ENCODE peak calls at places on chromosomes 6 and 20, in eight cellular contexts. One of them, this sample, is unnamed.

GRCh38 chr20:50285376-50286173 is 94.9 kb downstream of the CEBPB start:
- DNase-seq in epithelial cell of esophagus: no peak
- DNase-seq in colonic mucosa: no peak
- DNase-seq in tibial artery: peak; percentile 66
- DNase-seq in fibroblast of lung: peak; percentile 65
- DNase-seq in nephron progenitor cell: no peak
- DNase-seq in astrocyte: peak; percentile 55
- DNase-seq in heart right ventricle: no peak
- DNase-seq in this sample: peak; percentile 72

GRCh38 chr6:37131104-37131959 is 38.6 kb upstream of the PIM1 start:
- DNase-seq in epithelial cell of esophagus: peak; percentile 63
- DNase-seq in colonic mucosa: peak; percentile 65
- DNase-seq in tibial artery: peak; percentile 75
- DNase-seq in fibroblast of lung: peak; percentile 79
- DNase-seq in nephron progenitor cell: peak; percentile 28
- DNase-seq in astrocyte: peak; percentile 75
- DNase-seq in heart right ventricle: peak; percentile 51
- DNase-seq in this sample: peak; percentile 87

GRCh38 chr6:37218061-37218460 is 39.5 kb upstream of the TBC1D22B start:
- DNase-seq in epithelial cell of esophagus: no peak
- DNase-seq in colonic mucosa: no peak
- DNase-seq in tibial artery: no peak
- DNase-seq in fibroblast of lung: no peak
- DNase-seq in nephron progenitor cell: no peak
- DNase-seq in astrocyte: no peak
- DNase-seq in heart right ventricle: no peak
- DNase-seq in this sample: peak; percentile 32

GRCh38 chr20:60040471-60041162 is 82.4 kb downstream of the CDH26 start:
- DNase-seq in epithelial cell of esophagus: no peak
- DNase-seq in colonic mucosa: no peak
- DNase-seq in tibial artery: no peak
- DNase-seq in fibroblast of lung: no peak
- DNase-seq in nephron progenitor cell: no peak
- DNase-seq in astrocyte: no peak
- DNase-seq in heart right ventricle: no peak
- DNase-seq in this sample: no peak

GRCh38 chr20:62066983-62067433 is 1.3 kb upstream of the TAF4 start:
- DNase-seq in epithelial cell of esophagus: no peak
- DNase-seq in colonic mucosa: peak; percentile 79
- DNase-seq in tibial artery: no peak
- DNase-seq in fibroblast of lung: no peak
- DNase-seq in nephron progenitor cell: no peak
- DNase-seq in astrocyte: no peak
- DNase-seq in heart right ventricle: no peak
- DNase-seq in this sample: peak; percentile 63

GRCh38 chr20:1775117-1775516 is 117.5 kb upstream of the SIRPG start:
- DNase-seq in epithelial cell of esophagus: peak; percentile 62
- DNase-seq in colonic mucosa: no peak
- DNase-seq in tibial artery: no peak
- DNase-seq in fibroblast of lung: peak; percentile 58
- DNase-seq in nephron progenitor cell: no peak
- DNase-seq in astrocyte: peak; percentile 45
- DNase-seq in heart right ventricle: no peak
- DNase-seq in this sample: no peak

GRCh38 chr6:160782228-160782627 is 80.2 kb downstream of the PLG start:
- DNase-seq in epithelial cell of esophagus: no peak
- DNase-seq in colonic mucosa: no peak
- DNase-seq in tibial artery: no peak
- DNase-seq in fibroblast of lung: no peak
- DNase-seq in nephron progenitor cell: no peak
- DNase-seq in astrocyte: no peak
- DNase-seq in heart right ventricle: no peak
- DNase-seq in this sample: no peak

GRCh38 chr6:82616386-82617028 is 252.9 kb downstream of the TPBG start:
- DNase-seq in epithelial cell of esophagus: peak; percentile 7
- DNase-seq in colonic mucosa: no peak
- DNase-seq in tibial artery: no peak
- DNase-seq in fibroblast of lung: no peak
- DNase-seq in nephron progenitor cell: no peak
- DNase-seq in astrocyte: no peak
- DNase-seq in heart right ventricle: no peak
- DNase-seq in this sample: no peak

GRCh38 chr6:160431791-160432404 is 83.7 kb downstream of the SLC22A3 start:
- DNase-seq in epithelial cell of esophagus: no peak
- DNase-seq in colonic mucosa: no peak
- DNase-seq in tibial artery: no peak
- DNase-seq in fibroblast of lung: peak; percentile 42
- DNase-seq in nephron progenitor cell: no peak
- DNase-seq in astrocyte: peak; percentile 30
- DNase-seq in heart right ventricle: no peak
- DNase-seq in this sample: no peak

GRCh38 chr6:168968228-168968627 is 285.4 kb downstream of the THBS2 start:
- DNase-seq in epithelial cell of esophagus: peak; percentile 1
- DNase-seq in colonic mucosa: peak; percentile 23
- DNase-seq in tibial artery: peak; percentile 38
- DNase-seq in fibroblast of lung: peak; percentile 91
- DNase-seq in nephron progenitor cell: no peak
- DNase-seq in astrocyte: peak; percentile 92
- DNase-seq in heart right ventricle: no peak
- DNase-seq in this sample: peak; percentile 67

GRCh38 chr6:26571592-26572296 is 25.0 kb upstream of the ABT1 start:
- DNase-seq in epithelial cell of esophagus: peak; percentile 89
- DNase-seq in colonic mucosa: peak; percentile 72
- DNase-seq in tibial artery: peak; percentile 52
- DNase-seq in fibroblast of lung: peak; percentile 90
- DNase-seq in nephron progenitor cell: peak; percentile 69
- DNase-seq in astrocyte: peak; percentile 86
- DNase-seq in heart right ventricle: peak; percentile 50
- DNase-seq in this sample: no peak

GRCh38 chr20:62314339-62314638 is 11.5 kb downstream of the ADRM1 start:
- DNase-seq in epithelial cell of esophagus: no peak
- DNase-seq in colonic mucosa: no peak
- DNase-seq in tibial artery: no peak
- DNase-seq in fibroblast of lung: no peak
- DNase-seq in nephron progenitor cell: no peak
- DNase-seq in astrocyte: no peak
- DNase-seq in heart right ventricle: no peak
- DNase-seq in this sample: no peak

GRCh38 chr6:127514396-127515227 is 4.5 kb downstream of the MTCL3 start:
- DNase-seq in epithelial cell of esophagus: peak; percentile 24
- DNase-seq in colonic mucosa: peak; percentile 23
- DNase-seq in tibial artery: no peak
- DNase-seq in fibroblast of lung: peak; percentile 72
- DNase-seq in nephron progenitor cell: peak; percentile 74
- DNase-seq in astrocyte: peak; percentile 67
- DNase-seq in heart right ventricle: peak; percentile 19
- DNase-seq in this sample: no peak

GRCh38 chr20:2692886-2693285 is 306 bp downstream of the EBF4 start:
- DNase-seq in epithelial cell of esophagus: no peak
- DNase-seq in colonic mucosa: no peak
- DNase-seq in tibial artery: no peak
- DNase-seq in fibroblast of lung: no peak
- DNase-seq in nephron progenitor cell: peak; percentile 58
- DNase-seq in astrocyte: no peak
- DNase-seq in heart right ventricle: no peak
- DNase-seq in this sample: no peak

GRCh38 chr6:161198781-161199505 is 74.9 kb downstream of the AGPAT4 start:
- DNase-seq in epithelial cell of esophagus: no peak
- DNase-seq in colonic mucosa: no peak
- DNase-seq in tibial artery: no peak
- DNase-seq in fibroblast of lung: no peak
- DNase-seq in nephron progenitor cell: no peak
- DNase-seq in astrocyte: no peak
- DNase-seq in heart right ventricle: no peak
- DNase-seq in this sample: no peak

GRCh38 chr20:44461142-44461802 is 14.4 kb upstream of the TTPAL start:
- DNase-seq in epithelial cell of esophagus: no peak
- DNase-seq in colonic mucosa: no peak
- DNase-seq in tibial artery: no peak
- DNase-seq in fibroblast of lung: no peak
- DNase-seq in nephron progenitor cell: no peak
- DNase-seq in astrocyte: no peak
- DNase-seq in heart right ventricle: no peak
- DNase-seq in this sample: no peak

GRCh38 chr20:3231116-3231515 is 7.9 kb downstream of the SLC4A11 start:
- DNase-seq in epithelial cell of esophagus: no peak
- DNase-seq in colonic mucosa: no peak
- DNase-seq in tibial artery: no peak
- DNase-seq in fibroblast of lung: no peak
- DNase-seq in nephron progenitor cell: no peak
- DNase-seq in astrocyte: no peak
- DNase-seq in heart right ventricle: no peak
- DNase-seq in this sample: no peak

DNA sequence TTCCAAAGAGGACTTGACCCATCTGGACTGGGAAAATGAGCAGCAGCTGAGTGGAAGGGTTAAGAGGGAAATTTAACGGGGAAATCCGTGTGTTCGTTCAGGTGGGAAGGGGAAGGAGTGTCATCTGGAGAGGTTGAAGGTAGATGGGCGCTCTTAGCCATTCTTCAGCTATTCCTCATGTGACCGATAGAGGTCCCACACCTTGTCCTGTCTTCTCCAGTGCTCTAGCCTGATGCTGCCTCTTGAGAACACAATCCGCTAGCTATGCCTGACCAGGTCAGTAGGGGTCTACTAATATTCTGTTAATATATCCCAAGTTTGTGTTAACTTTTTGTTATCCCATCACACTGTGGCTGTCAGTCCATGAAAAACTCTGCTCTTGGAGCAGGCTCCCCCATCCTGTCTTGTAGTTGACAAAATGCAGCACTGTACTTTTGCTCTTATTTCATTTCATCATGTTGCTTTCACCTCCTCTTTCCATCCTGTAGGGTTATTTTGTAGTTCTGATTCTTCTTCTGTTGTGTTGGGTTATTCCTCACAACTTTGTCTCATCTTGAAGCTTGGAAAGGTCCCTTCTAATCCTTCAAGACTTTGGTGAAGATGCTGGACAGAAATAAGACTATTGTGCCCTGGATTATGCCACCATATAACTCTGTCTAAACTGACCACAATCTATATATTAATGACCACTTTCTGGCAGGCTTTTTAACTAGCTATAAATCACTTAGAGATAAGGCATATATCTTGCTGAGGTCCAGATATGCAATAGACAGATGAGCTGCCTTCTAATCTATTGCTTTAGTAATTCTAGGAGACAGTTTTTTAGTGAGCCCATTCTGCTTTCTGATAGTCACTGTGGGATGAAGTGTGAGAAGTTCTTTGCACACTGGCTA is 123.4 kb upstream of the SUPT3H start:
- DNase-seq in epithelial cell of esophagus: peak; percentile 16
- DNase-seq in colonic mucosa: no peak
- DNase-seq in tibial artery: no peak
- DNase-seq in fibroblast of lung: no peak
- DNase-seq in nephron progenitor cell: no peak
- DNase-seq in astrocyte: no peak
- DNase-seq in heart right ventricle: no peak
- DNase-seq in this sample: no peak
- TF ChIP-seq CTCF in epithelial cell of esophagus: peak; percentile 31
- TF ChIP-seq CTCF in colonic mucosa: no peak
- TF ChIP-seq CTCF in tibial artery: no peak
- TF ChIP-seq CTCF in fibroblast of lung: no peak
- TF ChIP-seq CTCF in nephron progenitor cell: peak; percentile 46
- TF ChIP-seq CTCF in astrocyte: peak; percentile 13
- TF ChIP-seq CTCF in heart right ventricle: no peak
- TF ChIP-seq CTCF in this sample: no peak

DNA sequence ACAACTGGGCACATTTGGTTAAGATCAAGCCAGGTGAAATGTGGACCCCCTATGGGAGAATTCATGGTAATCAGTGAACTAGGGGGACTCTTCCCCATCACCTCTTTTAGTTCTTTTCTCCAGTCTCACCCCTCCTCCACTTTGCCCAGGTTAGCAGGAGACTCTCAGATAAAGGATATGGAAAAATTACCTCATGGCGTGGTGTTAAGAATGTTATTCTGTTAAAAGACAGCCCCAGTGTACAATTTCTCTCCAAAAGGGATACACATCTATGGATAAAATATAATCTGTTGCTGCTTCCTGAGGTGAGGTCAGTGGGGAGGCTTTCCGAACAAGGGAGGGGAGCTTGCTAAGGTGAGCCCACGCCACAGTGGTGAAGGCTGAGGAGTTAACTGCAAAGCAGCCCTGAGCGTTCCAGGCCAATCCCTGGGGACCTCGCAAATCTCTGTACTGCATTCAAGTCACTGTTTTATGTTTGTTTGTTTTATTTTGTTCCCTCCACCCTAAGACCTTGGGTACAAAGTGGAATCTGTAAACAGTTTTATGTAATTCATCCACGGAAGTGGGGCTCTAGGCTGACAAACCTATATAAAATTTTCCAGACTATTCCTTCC is 52.0 kb downstream of the ADGRF1 start:
- DNase-seq in epithelial cell of esophagus: no peak
- DNase-seq in colonic mucosa: no peak
- DNase-seq in tibial artery: no peak
- DNase-seq in fibroblast of lung: no peak
- DNase-seq in nephron progenitor cell: peak; percentile 71
- DNase-seq in astrocyte: no peak
- DNase-seq in heart right ventricle: peak; percentile 35
- DNase-seq in this sample: no peak
- TF ChIP-seq CTCF in epithelial cell of esophagus: no peak
- TF ChIP-seq CTCF in colonic mucosa: no peak
- TF ChIP-seq CTCF in tibial artery: no peak
- TF ChIP-seq CTCF in fibroblast of lung: no peak
- TF ChIP-seq CTCF in nephron progenitor cell: no peak
- TF ChIP-seq CTCF in astrocyte: no peak
- TF ChIP-seq CTCF in heart right ventricle: no peak
- TF ChIP-seq CTCF in this sample: no peak

DNA sequence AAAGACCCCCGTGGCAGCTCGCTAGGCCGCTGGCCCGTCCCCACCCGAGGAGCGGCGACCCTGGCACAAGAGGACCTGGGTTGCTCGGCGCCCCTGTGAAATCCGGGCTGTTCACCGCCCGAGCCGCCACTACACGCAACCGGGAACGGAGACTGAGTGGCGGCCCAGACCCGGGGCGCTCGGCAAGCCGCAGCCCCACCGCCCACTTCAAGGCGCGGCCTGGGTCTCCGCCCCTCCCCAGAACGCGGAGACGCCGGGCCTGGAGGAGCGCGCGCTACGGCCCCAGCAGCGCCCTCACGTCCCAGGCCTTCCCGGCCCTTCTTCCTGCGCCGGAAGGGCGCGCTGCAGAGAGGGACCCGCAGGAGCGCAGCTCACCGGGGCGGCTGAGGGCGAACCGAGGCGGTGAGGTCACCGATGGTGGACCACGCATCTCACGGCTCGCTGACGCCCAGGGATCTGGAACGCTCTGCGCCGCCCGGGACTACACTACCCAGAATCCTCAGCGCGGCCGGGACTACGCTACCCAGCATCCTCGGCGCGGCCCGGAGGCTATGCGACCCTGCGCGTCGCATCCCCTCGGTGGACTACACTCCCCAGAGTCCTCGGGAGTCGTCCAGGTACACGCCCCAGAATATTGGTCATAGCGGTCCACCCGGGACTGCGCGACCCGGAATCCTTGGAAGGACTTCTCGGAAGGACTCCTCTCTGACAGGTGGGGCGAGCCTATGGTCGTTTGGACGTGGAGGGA is at the start of gene ZNF337:
- DNase-seq in epithelial cell of esophagus: peak; percentile 95
- DNase-seq in colonic mucosa: peak; percentile 95
- DNase-seq in tibial artery: peak; percentile 94
- DNase-seq in fibroblast of lung: peak; percentile 94
- DNase-seq in nephron progenitor cell: peak; percentile 97
- DNase-seq in astrocyte: peak; percentile 90
- DNase-seq in heart right ventricle: peak; percentile 96
- DNase-seq in this sample: peak; percentile 97
- TF ChIP-seq CTCF in epithelial cell of esophagus: no peak
- TF ChIP-seq CTCF in colonic mucosa: no peak
- TF ChIP-seq CTCF in tibial artery: no peak
- TF ChIP-seq CTCF in fibroblast of lung: peak; percentile 7
- TF ChIP-seq CTCF in nephron progenitor cell: no peak
- TF ChIP-seq CTCF in astrocyte: no peak
- TF ChIP-seq CTCF in heart right ventricle: no peak
- TF ChIP-seq CTCF in this sample: no peak

GRCh38 chr6:43021270-43022047 is at the start of gene RRP36:
- DNase-seq in epithelial cell of esophagus: peak; percentile 80
- DNase-seq in colonic mucosa: peak; percentile 87
- DNase-seq in tibial artery: peak; percentile 79
- DNase-seq in fibroblast of lung: peak; percentile 67
- DNase-seq in nephron progenitor cell: peak; percentile 78
- DNase-seq in astrocyte: peak; percentile 48
- DNase-seq in heart right ventricle: peak; percentile 85
- DNase-seq in this sample: peak; percentile 83
- TF ChIP-seq CTCF in epithelial cell of esophagus: no peak
- TF ChIP-seq CTCF in colonic mucosa: no peak
- TF ChIP-seq CTCF in tibial artery: no peak
- TF ChIP-seq CTCF in fibroblast of lung: no peak
- TF ChIP-seq CTCF in nephron progenitor cell: no peak
- TF ChIP-seq CTCF in astrocyte: no peak
- TF ChIP-seq CTCF in heart right ventricle: no peak
- TF ChIP-seq CTCF in this sample: no peak